ENCODE peak calls at places on chromosomes 2 and 18, in ten cellular contexts. V is right lobe of liver; B is CD4-positive, CD25-positive, alpha-beta regulatory T cell; N is fibroblast of lung; Q is H9; T is MM.1S; Z is lung; U is IMR-90; H is gastrocnemius medialis; C is GM23248. S is an unnamed sample.

GRCh38 chr2:136384541-136385303 is 266.8 kb upstream of the CXCR4 start:
- DNase-seq in V (no peak), B (peak; percentile 30), N (peak; percentile 23), Q (peak; percentile 39), T (peak; percentile 77), Z (no peak), U (peak; percentile 5), H (no peak), C (peak; percentile 33), S (peak; percentile 94)

GRCh38 chr2:212842544-212843185 is 304.1 kb upstream of the ERBB4 start:
- DNase-seq in V (no peak), B (no peak), N (peak; percentile 50), Q (no peak), T (no peak), Z (no peak), U (peak; percentile 90), H (no peak), C (peak; percentile 82), S (peak; percentile 25)

GRCh38 chr2:9466147-9466683 is 8.1 kb upstream of the IAH1 start:
- DNase-seq in V (no peak), B (no peak), N (no peak), Q (no peak), T (no peak), Z (no peak), U (no peak), H (no peak), C (no peak), S (no peak)

GRCh38 chr2:84959045-84959493 is 11.9 kb upstream of the KCMF1 start:
- DNase-seq in V (no peak), B (no peak), N (peak; percentile 69), Q (no peak), T (no peak), Z (no peak), U (peak; percentile 90), H (no peak), C (peak; percentile 88), S (no peak)

GRCh38 chr2:96095116-96095636 is 21.2 kb downstream of the ADRA2B start:
- DNase-seq in V (no peak), B (no peak), N (no peak), Q (no peak), T (no peak), Z (no peak), U (no peak), H (no peak), C (no peak), S (no peak)

GRCh38 chr2:168731550-168732128 is 70.8 kb upstream of the NOSTRIN start:
- DNase-seq in V (no peak), B (no peak), N (no peak), Q (no peak), T (no peak), Z (no peak), U (no peak), H (no peak), C (peak; percentile 18), S (no peak)

GRCh38 chr2:72951303-72952095 is 34.2 kb downstream of the EMX1 start:
- DNase-seq in V (no peak), B (no peak), N (no peak), Q (peak; percentile 95), T (no peak), Z (no peak), U (no peak), H (no peak), C (no peak), S (no peak)

GRCh38 chr18:59459352-59460059 is 100.4 kb upstream of the LMAN1 start:
- DNase-seq in V (no peak), B (no peak), N (peak; percentile 83), Q (no peak), T (peak; percentile 29), Z (no peak), U (peak; percentile 75), H (no peak), C (peak; percentile 68), S (peak; percentile 20)

GRCh38 chr2:133736674-133737073 is 168.4 kb upstream of the NCKAP5 start:
- DNase-seq in V (no peak), B (no peak), N (no peak), Q (no peak), T (no peak), Z (no peak), U (no peak), H (no peak), C (no peak), S (no peak)

GRCh38 chr2:85078536-85078935 is 54.7 kb upstream of the TCF7L1 start:
- DNase-seq in V (no peak), B (no peak), N (no peak), Q (no peak), T (no peak), Z (no peak), U (no peak), H (no peak), C (no peak), S (no peak)

GRCh38 chr2:20282916-20283592 is 58.1 kb upstream of the SDC1 start:
- DNase-seq in V (no peak), B (no peak), N (peak; percentile 83), Q (no peak), T (no peak), Z (no peak), U (peak; percentile 33), H (no peak), C (no peak), S (peak; percentile 46)

GRCh38 chr18:30450927-30451326 is 591.6 kb downstream of the DSC3 start:
- DNase-seq in V (no peak), B (no peak), N (no peak), Q (no peak), T (no peak), Z (no peak), U (no peak), H (no peak), C (no peak), S (no peak)

GRCh38 chr2:100895402-100895801 is 75.5 kb downstream of the NPAS2 start:
- DNase-seq in V (peak; percentile 87), B (no peak), N (no peak), Q (no peak), T (no peak), Z (no peak), U (no peak), H (no peak), C (no peak), S (no peak)
- H3K27ac ChIP-seq in V (no peak overlapping the region), B (no peak overlapping the region), N (no peak overlapping the region), Q (no peak overlapping the region), T (no peak overlapping the region), Z (no peak overlapping the region), U (no peak overlapping the region), H (no peak overlapping the region), C (no peak overlapping the region), S (no peak overlapping the region)

DNA sequence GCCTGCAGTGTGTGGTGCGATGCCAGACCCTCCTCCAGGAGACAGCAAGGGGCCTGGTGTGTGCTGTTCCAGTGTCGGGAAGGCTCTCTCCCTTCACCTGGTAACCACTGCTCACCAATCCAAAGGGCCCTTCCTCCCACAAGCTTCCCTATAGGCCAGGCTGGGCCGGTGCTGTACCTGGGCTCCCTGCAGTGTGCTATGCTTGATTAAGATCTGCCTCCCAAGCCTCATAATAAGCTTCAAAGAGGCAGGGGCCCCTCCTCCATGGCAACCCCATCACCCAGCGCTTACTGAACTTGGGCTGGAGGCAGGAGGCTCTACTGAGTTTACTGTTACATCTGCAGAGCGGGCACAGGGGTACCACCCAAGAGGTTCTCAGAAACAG is 4.5 kb upstream of the MAL start:
- DNase-seq in V (no peak), B (no peak), N (no peak), Q (no peak), T (no peak), Z (no peak), U (no peak), H (no peak), C (no peak), S (no peak)
- H3K27me3 ChIP-seq in V (no peaks in the 10 kb centered on the region), B (no peaks in the 10 kb centered on the region), N (peaks cover 33% of the 10 kb centered on the region), Q (peaks cover 24% of the 10 kb centered on the region), T (peaks cover 4% of the 10 kb centered on the region), Z (peaks cover 4% of the 10 kb centered on the region), U (peaks cover 70% of the 10 kb centered on the region), H (peaks cover 32% of the 10 kb centered on the region), C (peaks cover 58% of the 10 kb centered on the region), S (peaks cover 4% of the 10 kb centered on the region)

GRCh38 chr18:71797554-71797953 is 746.6 kb downstream of the CBLN2 start:
- DNase-seq in V (no peak), B (no peak), N (no peak), Q (no peak), T (no peak), Z (no peak), U (no peak), H (no peak), C (no peak), S (no peak)

GRCh38 chr18:71799016-71799673 is 745.0 kb downstream of the CBLN2 start:
- DNase-seq in V (no peak), B (no peak), N (peak; percentile 89), Q (no peak), T (no peak), Z (no peak), U (peak; percentile 77), H (no peak), C (no peak), S (no peak)
- H3K9me3 ChIP-seq in V (no peaks in the 10 kb centered on the region), B (no peaks in the 10 kb centered on the region), N (no peaks in the 10 kb centered on the region), Q (no peaks in the 10 kb centered on the region), T (no peaks in the 10 kb centered on the region), Z (no peaks in the 10 kb centered on the region), U (peaks cover 3% of the 10 kb centered on the region), H (no peaks in the 10 kb centered on the region), C (no peaks in the 10 kb centered on the region), S (no peaks in the 10 kb centered on the region)

GRCh38 chr2:16032282-16033031 is 92.1 kb downstream of the MYCN start:
- DNase-seq in V (no peak), B (no peak), N (no peak), Q (no peak), T (no peak), Z (no peak), U (no peak), H (no peak), C (no peak), S (no peak)

GRCh38 chr2:16033032-16033293 is 92.6 kb downstream of the MYCN start:
- DNase-seq in V (no peak), B (no peak), N (no peak), Q (no peak), T (no peak), Z (no peak), U (no peak), H (no peak), C (no peak), S (no peak)

GRCh38 chr2:16030206-16031054 is 90.1 kb downstream of the MYCN start:
- DNase-seq in V (no peak), B (no peak), N (no peak), Q (no peak), T (no peak), Z (no peak), U (no peak), H (no peak), C (no peak), S (no peak)

GRCh38 chr2:16031055-16031847 is 90.9 kb downstream of the MYCN start:
- DNase-seq in V (no peak), B (no peak), N (no peak), Q (no peak), T (no peak), Z (no peak), U (no peak), H (no peak), C (no peak), S (peak; percentile 79)

GRCh38 chr2:16031848-16032159 is 91.5 kb downstream of the MYCN start:
- DNase-seq in V (peak; percentile 79), B (no peak), N (no peak), Q (no peak), T (no peak), Z (peak; percentile 75), U (no peak), H (no peak), C (no peak), S (no peak)
- H3K27ac ChIP-seq in V (no peak overlapping the region), B (no peak overlapping the region), N (no peak overlapping the region), Q (no peak overlapping the region), T (no peak overlapping the region), Z (no peak overlapping the region), U (no peak overlapping the region), H (no peak overlapping the region), C (no peak overlapping the region), S (no peak overlapping the region)

GRCh38 chr2:16224298-16225045 is 284.1 kb downstream of the MYCN start:
- DNase-seq in V (no peak), B (no peak), N (no peak), Q (no peak), T (no peak), Z (no peak), U (no peak), H (no peak), C (no peak), S (peak; percentile 66)
- H3K27me3 ChIP-seq in V (no peaks in the 10 kb centered on the region), B (no peaks in the 10 kb centered on the region), N (no peaks in the 10 kb centered on the region), Q (no peaks in the 10 kb centered on the region), T (no peaks in the 10 kb centered on the region), Z (no peaks in the 10 kb centered on the region), U (no peaks in the 10 kb centered on the region), H (no peaks in the 10 kb centered on the region), C (no peaks in the 10 kb centered on the region), S (no peaks in the 10 kb centered on the region)

S was measured in SJCRH30.